ENCODE peak calls at places on chromosomes 16 and 17, in ten cellular contexts. One of them, this sample, is unnamed.

GRCh38 chr17:21162394-21162775 is 35.6 kb downstream of the DHRS7B start:
- DNase-seq in activated CD4-positive, alpha-beta T cell treated with anti-CD3 and anti-CD28 coated beads for 48 hours: no peak
- DNase-seq in kidney epithelial cell: no peak
- DNase-seq in D341Med: no peak
- DNase-seq in AG08396: no peak
- DNase-seq in naive B cell: no peak
- DNase-seq in left cardiac atrium: no peak
- DNase-seq in EL: peak
- DNase-seq in HT-29: no peak
- DNase-seq in posterior cingulate gyrus: no peak
- DNase-seq in this sample: no peak

GRCh38 chr17:3035256-3035967 is 28.0 kb downstream of the OR1D5 start:
- DNase-seq in left cardiac atrium: no peak
- DNase-seq in naive B cell: no peak
- DNase-seq in AG08396: no peak
- DNase-seq in D341Med: no peak
- DNase-seq in kidney epithelial cell: no peak
- DNase-seq in HT-29: no peak
- DNase-seq in EL: no peak
- DNase-seq in activated CD4-positive, alpha-beta T cell treated with anti-CD3 and anti-CD28 coated beads for 48 hours: no peak
- DNase-seq in posterior cingulate gyrus: no peak
- DNase-seq in this sample: no peak

GRCh38 chr17:61833536-61834203 is 29.7 kb downstream of the BRIP1 start:
- DNase-seq in kidney epithelial cell: peak
- DNase-seq in left cardiac atrium: no peak
- DNase-seq in naive B cell: no peak
- DNase-seq in activated CD4-positive, alpha-beta T cell treated with anti-CD3 and anti-CD28 coated beads for 48 hours: no peak
- DNase-seq in AG08396: peak
- DNase-seq in posterior cingulate gyrus: no peak
- DNase-seq in HT-29: peak
- DNase-seq in D341Med: no peak
- DNase-seq in EL: peak
- DNase-seq in this sample: no peak

GRCh38 chr16:24978370-24978914 is 36.7 kb downstream of the ARHGAP17 start:
- DNase-seq in posterior cingulate gyrus: no peak
- DNase-seq in activated CD4-positive, alpha-beta T cell treated with anti-CD3 and anti-CD28 coated beads for 48 hours: no peak
- DNase-seq in left cardiac atrium: no peak
- DNase-seq in D341Med: no peak
- DNase-seq in AG08396: no peak
- DNase-seq in HT-29: no peak
- DNase-seq in kidney epithelial cell: no peak
- DNase-seq in EL: no peak
- DNase-seq in naive B cell: peak
- DNase-seq in this sample: no peak

GRCh38 chr16:1561836-1562235 is 28.4 kb downstream of the TMEM204 start:
- DNase-seq in AG08396: no peak
- DNase-seq in left cardiac atrium: no peak
- DNase-seq in D341Med: no peak
- DNase-seq in activated CD4-positive, alpha-beta T cell treated with anti-CD3 and anti-CD28 coated beads for 48 hours: no peak
- DNase-seq in naive B cell: no peak
- DNase-seq in HT-29: no peak
- DNase-seq in posterior cingulate gyrus: no peak
- DNase-seq in kidney epithelial cell: no peak
- DNase-seq in EL: no peak
- DNase-seq in this sample: no peak

GRCh38 chr17:79700574-79700973 is 30.2 kb upstream of the ENPP7 start:
- DNase-seq in posterior cingulate gyrus: no peak
- DNase-seq in EL: no peak
- DNase-seq in left cardiac atrium: no peak
- DNase-seq in kidney epithelial cell: no peak
- DNase-seq in D341Med: no peak
- DNase-seq in AG08396: no peak
- DNase-seq in naive B cell: no peak
- DNase-seq in activated CD4-positive, alpha-beta T cell treated with anti-CD3 and anti-CD28 coated beads for 48 hours: no peak
- DNase-seq in HT-29: no peak
- DNase-seq in this sample: no peak

GRCh38 chr17:44067547-44067945 is 1.1 kb upstream of the LSM12 start:
- DNase-seq in left cardiac atrium: no peak
- DNase-seq in AG08396: no peak
- DNase-seq in posterior cingulate gyrus: no peak
- DNase-seq in activated CD4-positive, alpha-beta T cell treated with anti-CD3 and anti-CD28 coated beads for 48 hours: no peak
- DNase-seq in naive B cell: no peak
- DNase-seq in HT-29: no peak
- DNase-seq in D341Med: no peak
- DNase-seq in kidney epithelial cell: no peak
- DNase-seq in EL: no peak
- DNase-seq in this sample: no peak

GRCh38 chr17:11240041-11240801 is 792 bp upstream of the SHISA6 start:
- DNase-seq in EL: no peak
- DNase-seq in D341Med: peak
- DNase-seq in naive B cell: no peak
- DNase-seq in AG08396: no peak
- DNase-seq in posterior cingulate gyrus: peak
- DNase-seq in left cardiac atrium: no peak
- DNase-seq in HT-29: no peak
- DNase-seq in kidney epithelial cell: no peak
- DNase-seq in activated CD4-positive, alpha-beta T cell treated with anti-CD3 and anti-CD28 coated beads for 48 hours: no peak
- DNase-seq in this sample: no peak

GRCh38 chr17:17376362-17376761 is 73.2 kb downstream of the NT5M start:
- DNase-seq in activated CD4-positive, alpha-beta T cell treated with anti-CD3 and anti-CD28 coated beads for 48 hours: no peak
- DNase-seq in kidney epithelial cell: no peak
- DNase-seq in left cardiac atrium: no peak
- DNase-seq in D341Med: no peak
- DNase-seq in EL: peak
- DNase-seq in HT-29: no peak
- DNase-seq in naive B cell: no peak
- DNase-seq in AG08396: peak
- DNase-seq in posterior cingulate gyrus: no peak
- DNase-seq in this sample: no peak

GRCh38 chr17:8126306-8127066 is 2.6 kb upstream of the HES7 start:
- DNase-seq in activated CD4-positive, alpha-beta T cell treated with anti-CD3 and anti-CD28 coated beads for 48 hours: peak
- DNase-seq in kidney epithelial cell: no peak
- DNase-seq in posterior cingulate gyrus: peak
- DNase-seq in AG08396: peak
- DNase-seq in EL: peak
- DNase-seq in left cardiac atrium: no peak
- DNase-seq in naive B cell: no peak
- DNase-seq in HT-29: peak
- DNase-seq in D341Med: peak
- DNase-seq in this sample: no peak

GRCh38 chr17:2395258-2396170 is 5.3 kb downstream of the MNT start:
- DNase-seq in activated CD4-positive, alpha-beta T cell treated with anti-CD3 and anti-CD28 coated beads for 48 hours: no peak
- DNase-seq in posterior cingulate gyrus: no peak
- DNase-seq in HT-29: peak
- DNase-seq in AG08396: no peak
- DNase-seq in kidney epithelial cell: no peak
- DNase-seq in EL: peak
- DNase-seq in left cardiac atrium: no peak
- DNase-seq in D341Med: no peak
- DNase-seq in naive B cell: no peak
- DNase-seq in this sample: peak

GRCh38 chr16:17160285-17160854 is 310.4 kb downstream of the XYLT1 start:
- DNase-seq in HT-29: no peak
- DNase-seq in kidney epithelial cell: no peak
- DNase-seq in left cardiac atrium: no peak
- DNase-seq in posterior cingulate gyrus: no peak
- DNase-seq in activated CD4-positive, alpha-beta T cell treated with anti-CD3 and anti-CD28 coated beads for 48 hours: no peak
- DNase-seq in naive B cell: no peak
- DNase-seq in EL: peak
- DNase-seq in AG08396: no peak
- DNase-seq in D341Med: no peak
- DNase-seq in this sample: no peak

GRCh38 chr16:2033057-2033911 is 6.6 kb downstream of the NHERF2 start:
- DNase-seq in left cardiac atrium: peak
- DNase-seq in AG08396: peak
- DNase-seq in naive B cell: no peak
- DNase-seq in EL: peak
- DNase-seq in kidney epithelial cell: no peak
- DNase-seq in posterior cingulate gyrus: peak
- DNase-seq in D341Med: no peak
- DNase-seq in activated CD4-positive, alpha-beta T cell treated with anti-CD3 and anti-CD28 coated beads for 48 hours: no peak
- DNase-seq in HT-29: peak
- DNase-seq in this sample: no peak

GRCh38 chr17:8285270-8286181 is 2.9 kb upstream of the RANGRF start:
- DNase-seq in naive B cell: peak
- DNase-seq in HT-29: no peak
- DNase-seq in kidney epithelial cell: no peak
- DNase-seq in posterior cingulate gyrus: peak
- DNase-seq in left cardiac atrium: no peak
- DNase-seq in activated CD4-positive, alpha-beta T cell treated with anti-CD3 and anti-CD28 coated beads for 48 hours: no peak
- DNase-seq in AG08396: no peak
- DNase-seq in EL: no peak
- DNase-seq in D341Med: no peak
- DNase-seq in this sample: no peak

GRCh38 chr17:13346592-13346991 is 255.1 kb downstream of the HS3ST3A1 start:
- DNase-seq in EL: no peak
- DNase-seq in HT-29: no peak
- DNase-seq in kidney epithelial cell: no peak
- DNase-seq in activated CD4-positive, alpha-beta T cell treated with anti-CD3 and anti-CD28 coated beads for 48 hours: no peak
- DNase-seq in D341Med: no peak
- DNase-seq in naive B cell: no peak
- DNase-seq in posterior cingulate gyrus: no peak
- DNase-seq in AG08396: no peak
- DNase-seq in left cardiac atrium: no peak
- DNase-seq in this sample: no peak

GRCh38 chr17:4514779-4515178 is 16.1 kb downstream of the SPNS2 start:
- DNase-seq in HT-29: no peak
- DNase-seq in D341Med: no peak
- DNase-seq in posterior cingulate gyrus: no peak
- DNase-seq in EL: no peak
- DNase-seq in naive B cell: no peak
- DNase-seq in left cardiac atrium: no peak
- DNase-seq in kidney epithelial cell: no peak
- DNase-seq in AG08396: no peak
- DNase-seq in activated CD4-positive, alpha-beta T cell treated with anti-CD3 and anti-CD28 coated beads for 48 hours: no peak
- DNase-seq in this sample: no peak

GRCh38 chr16:20102521-20102920 is 28.8 kb upstream of the GPR139 start:
- DNase-seq in left cardiac atrium: no peak
- DNase-seq in kidney epithelial cell: no peak
- DNase-seq in posterior cingulate gyrus: no peak
- DNase-seq in HT-29: no peak
- DNase-seq in AG08396: no peak
- DNase-seq in EL: no peak
- DNase-seq in activated CD4-positive, alpha-beta T cell treated with anti-CD3 and anti-CD28 coated beads for 48 hours: no peak
- DNase-seq in naive B cell: no peak
- DNase-seq in D341Med: no peak
- DNase-seq in this sample: no peak

GRCh38 chr16:50298075-50298460 is 31.7 kb downstream of the ADCY7 start:
- DNase-seq in naive B cell: no peak
- DNase-seq in kidney epithelial cell: no peak
- DNase-seq in left cardiac atrium: no peak
- DNase-seq in AG08396: no peak
- DNase-seq in activated CD4-positive, alpha-beta T cell treated with anti-CD3 and anti-CD28 coated beads for 48 hours: no peak
- DNase-seq in EL: no peak
- DNase-seq in D341Med: no peak
- DNase-seq in HT-29: no peak
- DNase-seq in posterior cingulate gyrus: peak
- DNase-seq in this sample: no peak

GRCh38 chr16:58732545-58733247 is 1.4 kb downstream of the GOT2 start:
- DNase-seq in posterior cingulate gyrus: no peak
- DNase-seq in EL: peak
- DNase-seq in activated CD4-positive, alpha-beta T cell treated with anti-CD3 and anti-CD28 coated beads for 48 hours: peak
- DNase-seq in naive B cell: no peak
- DNase-seq in D341Med: peak
- DNase-seq in left cardiac atrium: no peak
- DNase-seq in AG08396: no peak
- DNase-seq in kidney epithelial cell: peak
- DNase-seq in HT-29: no peak
- DNase-seq in this sample: no peak

GRCh38 chr16:81445143-81445922 is 725 bp downstream of the CMIP start:
- DNase-seq in EL: peak
- DNase-seq in activated CD4-positive, alpha-beta T cell treated with anti-CD3 and anti-CD28 coated beads for 48 hours: peak
- DNase-seq in posterior cingulate gyrus: no peak
- DNase-seq in kidney epithelial cell: no peak
- DNase-seq in HT-29: peak
- DNase-seq in naive B cell: peak
- DNase-seq in AG08396: peak
- DNase-seq in D341Med: peak
- DNase-seq in left cardiac atrium: peak
- DNase-seq in this sample: no peak

GRCh38 chr16:86379505-86379846 is 130.9 kb upstream of the FOXF1 start:
- DNase-seq in HT-29: no peak
- DNase-seq in posterior cingulate gyrus: no peak
- DNase-seq in activated CD4-positive, alpha-beta T cell treated with anti-CD3 and anti-CD28 coated beads for 48 hours: no peak
- DNase-seq in AG08396: peak
- DNase-seq in EL: peak
- DNase-seq in left cardiac atrium: no peak
- DNase-seq in naive B cell: no peak
- DNase-seq in D341Med: no peak
- DNase-seq in kidney epithelial cell: no peak
- DNase-seq in this sample: no peak

GRCh38 chr16:2715519-2715918 is 4.5 kb downstream of the PRSS27 start:
- DNase-seq in left cardiac atrium: peak
- DNase-seq in EL: peak
- DNase-seq in posterior cingulate gyrus: peak
- DNase-seq in activated CD4-positive, alpha-beta T cell treated with anti-CD3 and anti-CD28 coated beads for 48 hours: peak
- DNase-seq in AG08396: peak
- DNase-seq in D341Med: no peak
- DNase-seq in naive B cell: peak
- DNase-seq in kidney epithelial cell: no peak
- DNase-seq in HT-29: no peak
- DNase-seq in this sample: no peak

GRCh38 chr16:16988963-16989362 is 481.8 kb downstream of the XYLT1 start:
- DNase-seq in AG08396: no peak
- DNase-seq in left cardiac atrium: no peak
- DNase-seq in HT-29: no peak
- DNase-seq in D341Med: no peak
- DNase-seq in activated CD4-positive, alpha-beta T cell treated with anti-CD3 and anti-CD28 coated beads for 48 hours: no peak
- DNase-seq in EL: no peak
- DNase-seq in kidney epithelial cell: no peak
- DNase-seq in naive B cell: no peak
- DNase-seq in posterior cingulate gyrus: no peak
- DNase-seq in this sample: no peak

GRCh38 chr17:48241131-48241591 is 133.6 kb downstream of the SNX11 start:
- DNase-seq in AG08396: peak
- DNase-seq in activated CD4-positive, alpha-beta T cell treated with anti-CD3 and anti-CD28 coated beads for 48 hours: peak
- DNase-seq in naive B cell: no peak
- DNase-seq in kidney epithelial cell: no peak
- DNase-seq in EL: peak
- DNase-seq in posterior cingulate gyrus: no peak
- DNase-seq in D341Med: no peak
- DNase-seq in HT-29: no peak
- DNase-seq in left cardiac atrium: peak
- DNase-seq in this sample: no peak

GRCh38 chr16:69138608-69139007 is 6.2 kb downstream of the UTP4 start:
- DNase-seq in EL: no peak
- DNase-seq in HT-29: no peak
- DNase-seq in naive B cell: no peak
- DNase-seq in left cardiac atrium: no peak
- DNase-seq in posterior cingulate gyrus: no peak
- DNase-seq in AG08396: no peak
- DNase-seq in activated CD4-positive, alpha-beta T cell treated with anti-CD3 and anti-CD28 coated beads for 48 hours: no peak
- DNase-seq in D341Med: no peak
- DNase-seq in kidney epithelial cell: no peak
- DNase-seq in this sample: no peak

GRCh38 chr17:5789443-5789842 is 205.1 kb upstream of the NLRP1 start:
- DNase-seq in EL: no peak
- DNase-seq in D341Med: no peak
- DNase-seq in posterior cingulate gyrus: no peak
- DNase-seq in kidney epithelial cell: no peak
- DNase-seq in HT-29: no peak
- DNase-seq in naive B cell: no peak
- DNase-seq in left cardiac atrium: no peak
- DNase-seq in activated CD4-positive, alpha-beta T cell treated with anti-CD3 and anti-CD28 coated beads for 48 hours: no peak
- DNase-seq in AG08396: no peak
- DNase-seq in this sample: no peak

GRCh38 chr16:48367443-48368049 is 17.7 kb downstream of the SIAH1 start:
- DNase-seq in naive B cell: no peak
- DNase-seq in AG08396: no peak
- DNase-seq in posterior cingulate gyrus: no peak
- DNase-seq in D341Med: no peak
- DNase-seq in EL: no peak
- DNase-seq in HT-29: no peak
- DNase-seq in activated CD4-positive, alpha-beta T cell treated with anti-CD3 and anti-CD28 coated beads for 48 hours: no peak
- DNase-seq in kidney epithelial cell: no peak
- DNase-seq in left cardiac atrium: no peak
- DNase-seq in this sample: no peak

GRCh38 chr17:73998246-73999220 is 204.9 kb upstream of the RPL38 start:
- DNase-seq in D341Med: peak
- DNase-seq in HT-29: peak
- DNase-seq in activated CD4-positive, alpha-beta T cell treated with anti-CD3 and anti-CD28 coated beads for 48 hours: peak
- DNase-seq in left cardiac atrium: no peak
- DNase-seq in posterior cingulate gyrus: no peak
- DNase-seq in naive B cell: peak
- DNase-seq in kidney epithelial cell: no peak
- DNase-seq in AG08396: peak
- DNase-seq in EL: no peak
- DNase-seq in this sample: peak

This sample was measured in NCI-H2029.